ENCODE peak calls at places on chromosome 13, in five cellular contexts. C is H9, F is IMR-90, Q is H1, J is mesenchymal stem cell. O is an unnamed sample.

GRCh38 chr13:35874704-35875103 is 256.5 kb downstream of the DCLK1 start:
- DNase-seq in C (no peak), F (no peak), Q (no peak), J (no peak), O (no peak)

GRCh38 chr13:111480976-111481375 is 160.5 kb downstream of the TEX29 start:
- DNase-seq in C (no peak), F (no peak), Q (no peak), J (no peak), O (no peak)

GRCh38 chr13:71304861-71305260 is 562.1 kb downstream of the DACH1 start:
- DNase-seq in C (no peak), F (no peak), Q (no peak), J (no peak), O (no peak)

GRCh38 chr13:94700051-94700535 is 12.3 kb downstream of the SOX21 start:
- DNase-seq in C (no peak), F (no peak), Q (no peak), J (no peak), O (no peak)

GRCh38 chr13:80928241-80928640 is 587.3 kb upstream of the SPRY2 start:
- DNase-seq in C (no peak), F (no peak), Q (no peak), J (no peak), O (no peak)

GRCh38 chr13:46173656-46174055 is 8.3 kb downstream of the LCP1 start:
- DNase-seq in C (no peak), F (no peak), Q (no peak), J (no peak), O (no peak)

GRCh38 chr13:26695891-26696311 is 64.7 kb downstream of the GPR12 start:
- DNase-seq in C (no peak), F (no peak), Q (no peak), J (no peak), O (no peak)

GRCh38 chr13:41546372-41547252 is 89.3 kb downstream of the RGCC start:
- DNase-seq in C (no peak), F (peak; percentile 89), Q (no peak), J (peak; percentile 92), O (no peak)

GRCh38 chr13:80923907-80924306 is 583.0 kb upstream of the SPRY2 start:
- DNase-seq in C (no peak), F (no peak), Q (no peak), J (no peak), O (no peak)

GRCh38 chr13:114130708-114131580 is 1.5 kb downstream of the RASA3 start:
- DNase-seq in C (peak; percentile 55), F (peak; percentile 91), Q (no peak), J (peak; percentile 97), O (no peak)

GRCh38 chr13:103703246-103703645 is 637.0 kb upstream of the SLC10A2 start:
- DNase-seq in C (no peak), F (no peak), Q (no peak), J (no peak), O (no peak)

GRCh38 chr13:35724480-35724879 is 248.0 kb upstream of the MAB21L1 start:
- DNase-seq in C (no peak), F (no peak), Q (no peak), J (no peak), O (no peak)

GRCh38 chr13:110433014-110433413 is 125.9 kb downstream of the COL4A2 start:
- DNase-seq in C (no peak), F (no peak), Q (no peak), J (no peak), O (no peak)

GRCh38 chr13:111183959-111184684 is 69.0 kb downstream of the ARHGEF7 start:
- DNase-seq in C (no peak), F (no peak), Q (no peak), J (no peak), O (no peak)

GRCh38 chr13:48731957-48732569 is 78.3 kb downstream of the CYSLTR2 start:
- DNase-seq in C (peak; percentile 74), F (no peak), Q (peak; percentile 83), J (no peak), O (peak; percentile 38)

GRCh38 chr13:44141725-44142539 is 231.7 kb upstream of the SERP2 start:
- DNase-seq in C (peak; percentile 98), F (peak; percentile 90), Q (peak; percentile 100), J (peak; percentile 97), O (peak; percentile 96)

GRCh38 chr13:20547479-20547908 is 19.5 kb upstream of the IFT88 start:
- DNase-seq in C (no peak), F (no peak), Q (no peak), J (no peak), O (no peak)

GRCh38 chr13:111177081-111177711 is 62.1 kb downstream of the ARHGEF7 start:
- DNase-seq in C (no peak), F (peak; percentile 68), Q (no peak), J (peak; percentile 23), O (no peak)

GRCh38 chr13:74466015-74466414 is 331.8 kb upstream of the KLF12 start:
- DNase-seq in C (no peak), F (no peak), Q (no peak), J (no peak), O (no peak)

GRCh38 chr13:45833663-45834062 is 17.9 kb downstream of the SIAH3 start:
- DNase-seq in C (no peak), F (peak; percentile 7), Q (peak; percentile 19), J (peak; percentile 47), O (no peak)

GRCh38 chr13:80011448-80012212 is 329.3 kb downstream of the SPRY2 start:
- DNase-seq in C (no peak), F (no peak), Q (no peak), J (no peak), O (no peak)

GRCh38 chr13:110541526-110541920 is 20.0 kb downstream of the RAB20 start:
- DNase-seq in C (no peak), F (peak; percentile 24), Q (no peak), J (peak; percentile 39), O (no peak)

GRCh38 chr13:26221399-26221720 is 754 bp downstream of the RNF6 start:
- DNase-seq in C (no peak), F (no peak), Q (no peak), J (no peak), O (no peak)

GRCh38 chr13:94710081-94710809 is 2.1 kb downstream of the SOX21 start:
- DNase-seq in C (peak; percentile 34), F (no peak), Q (no peak), J (peak; percentile 16), O (no peak)

GRCh38 chr13:95948646-95949045 is 104.6 kb downstream of the UGGT2 start:
- DNase-seq in C (no peak), F (peak; percentile 47), Q (no peak), J (no peak), O (no peak)

GRCh38 chr13:106685142-106685541 is 117.2 kb upstream of the ARGLU1 start:
- DNase-seq in C (no peak), F (no peak), Q (no peak), J (no peak), O (peak; percentile 27)

GRCh38 chr13:111152836-111153235 is 37.7 kb downstream of the ARHGEF7 start:
- DNase-seq in C (no peak), F (no peak), Q (no peak), J (no peak), O (peak; percentile 4)

GRCh38 chr13:43127103-43127817 is 103.9 kb downstream of the DNAJC15 start:
- DNase-seq in C (no peak), F (no peak), Q (no peak), J (peak; percentile 28), O (no peak)

GRCh38 chr13:43129021-43129420 is 105.6 kb downstream of the DNAJC15 start:
- DNase-seq in C (no peak), F (no peak), Q (no peak), J (no peak), O (no peak)

GRCh38 chr13:43126420-43126819 is 103.0 kb downstream of the DNAJC15 start:
- DNase-seq in C (no peak), F (no peak), Q (no peak), J (no peak), O (no peak)

GRCh38 chr13:43128504-43128929 is 105.1 kb downstream of the DNAJC15 start:
- DNase-seq in C (no peak), F (no peak), Q (no peak), J (no peak), O (no peak)

DNA sequence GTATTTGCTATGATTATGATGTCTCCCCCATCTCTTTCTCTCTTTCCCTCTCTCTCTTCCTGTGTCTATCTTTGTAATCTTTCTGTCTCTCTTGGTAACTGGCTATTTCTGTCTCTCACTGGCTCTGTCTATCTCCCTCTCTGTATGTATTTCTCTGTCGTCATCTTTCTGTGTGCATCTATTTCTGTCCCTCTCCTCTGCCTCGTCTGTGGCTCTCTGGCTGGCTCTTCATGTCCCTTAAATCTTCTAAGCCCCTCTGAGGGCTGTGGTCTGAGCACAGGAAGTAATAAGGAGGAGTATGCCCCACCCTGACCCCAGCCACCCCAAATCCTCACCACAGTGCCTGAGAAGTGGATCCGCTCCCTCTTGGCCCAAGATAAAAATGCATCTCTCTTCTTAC is 104.4 kb downstream of the DNAJC15 start:
- DNase-seq in C (no peak), F (no peak), Q (no peak), J (peak; percentile 53), O (no peak)
- H3K9ac ChIP-seq in C (no peak overlapping the region), F (no peak overlapping the region), Q (no peak overlapping the region), J (no peak overlapping the region), O (no peak overlapping the region)

GRCh38 chr13:28609381-28609780 is 49.5 kb upstream of the POMP start:
- DNase-seq in C (no peak), F (no peak), Q (no peak), J (no peak), O (no peak)
- H2AFZ ChIP-seq in C (no peak overlapping the region), F (peak overlapping the region; percentile 41), Q (no peak overlapping the region), J (no peak overlapping the region), O (no peak overlapping the region)

DNA sequence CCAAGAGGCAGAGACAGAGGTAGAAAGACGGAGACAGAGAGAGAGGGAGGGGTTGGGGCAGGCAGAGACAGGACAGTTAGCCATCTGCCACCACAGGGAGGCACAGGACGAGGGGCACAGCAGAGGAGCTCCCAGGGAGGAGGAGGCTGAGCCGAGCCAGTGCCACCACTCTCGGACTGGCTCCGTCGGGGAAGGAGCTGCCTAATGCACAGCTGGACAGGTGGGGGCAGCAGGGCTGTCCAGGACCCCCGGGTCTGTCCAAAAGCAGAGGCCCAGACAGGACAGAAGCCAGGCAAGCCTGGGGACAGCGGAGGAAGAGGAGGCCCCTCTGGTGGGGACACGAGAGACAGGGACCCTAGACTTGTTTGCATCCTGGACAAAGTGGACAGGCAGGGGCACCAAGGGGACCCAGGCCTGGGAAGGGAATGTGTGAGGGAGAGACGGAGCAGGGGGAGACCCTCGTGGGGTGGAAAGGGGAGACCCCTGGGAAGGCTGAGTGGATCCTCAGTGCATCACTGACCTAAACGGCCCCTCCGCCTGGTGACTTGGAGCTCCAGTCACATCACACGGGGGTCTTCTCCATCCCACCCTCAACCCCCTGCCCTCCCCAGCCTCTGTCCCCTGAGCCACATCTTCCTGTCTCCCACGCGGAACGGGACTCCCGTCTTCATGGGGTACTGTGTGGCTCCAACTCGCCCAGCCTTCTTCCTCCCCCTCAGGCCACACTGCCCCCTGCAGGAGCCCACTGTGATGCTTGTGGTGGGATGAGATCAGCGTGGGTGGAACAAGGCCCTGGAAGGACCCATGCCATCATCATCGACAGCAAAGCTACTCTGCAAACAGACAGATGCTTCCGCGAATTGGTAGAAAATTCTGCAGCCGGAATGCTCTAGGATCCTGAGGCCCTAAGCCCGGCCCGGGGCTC is 889 bp downstream of the F10 start:
- DNase-seq in C (peak; percentile 41), F (no peak), Q (no peak), J (no peak), O (no peak)
- H3K23ac ChIP-seq in C (no peak overlapping the region), F (peak overlapping the region; percentile 12), Q (no peak overlapping the region), J (no peak overlapping the region), O (peak overlapping the region; percentile 61)

DNA sequence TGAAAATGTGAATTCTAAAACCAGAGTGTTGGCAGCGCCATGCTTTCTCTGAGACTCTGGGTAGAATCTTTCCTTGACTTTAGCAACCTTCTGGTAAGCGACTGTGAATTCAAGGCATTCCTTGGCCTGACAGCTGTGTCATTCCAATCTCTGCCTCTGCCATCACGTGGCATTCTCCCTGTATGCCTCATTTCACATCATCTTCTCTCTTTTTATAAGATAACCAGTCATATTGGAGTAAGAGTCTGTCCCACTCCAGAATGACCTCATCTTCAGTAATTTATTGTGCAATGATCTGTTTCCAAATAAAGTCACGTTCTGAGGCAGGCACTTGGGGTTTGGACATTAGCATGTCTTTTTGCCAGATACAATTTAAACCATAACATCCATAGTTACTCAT is 103.4 kb upstream of the POSTN start:
- DNase-seq in C (no peak), F (peak; percentile 99), Q (no peak), J (peak; percentile 96), O (no peak)
- H3K9ac ChIP-seq in C (no peak overlapping the region), F (no peak overlapping the region), Q (no peak overlapping the region), J (peak overlapping the region; percentile 55), O (no peak overlapping the region)

O was measured in neuronal stem cell.